ENCODE peak calls at places on chromosomes 4 and X, in six cellular contexts. D is HepG2, L is H1, B is K562, F is GM12878, I is HCT116. T is an unnamed sample.

GRCh38 chr4:177530561-177530960 is 88.3 kb upstream of the AGA start:
- DNase-seq in L (no peak), B (no peak), F (no peak), D (no peak), I (no peak), T (no peak)

GRCh38 chr4:178415925-178416324 is 973.7 kb upstream of the AGA start:
- DNase-seq in I (no peak), B (no peak), D (no peak), L (no peak), F (no peak), T (no peak)

GRCh38 chrX:74606342-74606741 is 8.1 kb downstream of the RLIM start:
- DNase-seq in D (no peak), B (no peak), L (no peak), I (no peak), F (no peak), T (no peak)

GRCh38 chr4:84855774-84856173 is 110.7 kb downstream of the WDFY3 start:
- DNase-seq in I (no peak), B (no peak), L (no peak), F (no peak), D (peak), T (no peak)

GRCh38 chrX:7068939-7069367 is 78.6 kb upstream of the STS start:
- DNase-seq in D (no peak), L (peak), B (no peak), F (no peak), I (no peak), T (no peak)

GRCh38 chr4:8281519-8282133 is 12.1 kb downstream of the HTRA3 start:
- DNase-seq in F (no peak), L (no peak), I (no peak), B (no peak), D (no peak), T (no peak)

GRCh38 chr4:1347410-1347864 is 429 bp downstream of the UVSSA start:
- DNase-seq in I (no peak), F (no peak), D (peak), L (peak), B (peak), T (peak)

GRCh38 chrX:39162322-39162721 is 361.1 kb downstream of the MID1IP1 start:
- DNase-seq in B (no peak), I (no peak), D (no peak), L (peak), F (no peak), T (no peak)

GRCh38 chrX:17007134-17007768 is 60.8 kb downstream of the REPS2 start:
- DNase-seq in F (no peak), L (no peak), D (peak), I (no peak), B (peak), T (no peak)

GRCh38 chr4:189032939-189033338 is 893.7 kb downstream of the TRIML1 start:
- DNase-seq in D (no peak), I (no peak), L (no peak), B (no peak), F (no peak), T (no peak)

GRCh38 chr4:115711575-115711974 is 598.2 kb upstream of the NDST4 start:
- DNase-seq in L (no peak), F (no peak), B (no peak), I (no peak), D (no peak), T (no peak)

GRCh38 chr4:5707366-5708133 is 809 bp downstream of the EVC2 start:
- DNase-seq in D (no peak), I (no peak), L (no peak), F (no peak), B (no peak), T (no peak)

GRCh38 chr4:129371901-129372300 is 275.9 kb downstream of the C4orf33 start:
- DNase-seq in I (no peak), F (no peak), D (no peak), L (no peak), B (no peak), T (no peak)

GRCh38 chr4:34615315-34615714 is 1629.0 kb downstream of the ARAP2 start:
- DNase-seq in D (no peak), F (no peak), B (no peak), I (no peak), L (no peak), T (no peak)

GRCh38 chrX:137566746-137567473 is 983 bp downstream of the ZIC3 start:
- DNase-seq in F (no peak), L (no peak), I (no peak), B (no peak), D (no peak), T (no peak)

GRCh38 chrX:41180194-41180902 is 95.1 kb downstream of the USP9X start:
- DNase-seq in L (no peak), F (peak), I (peak), B (peak), D (peak), T (peak)

GRCh38 chrX:64571011-64571410 is 175.8 kb upstream of the MTMR8 start:
- DNase-seq in L (peak), D (no peak), F (no peak), B (no peak), I (no peak), T (peak)

GRCh38 chr4:6232836-6233785 is 32.8 kb upstream of the JAKMIP1 start:
- DNase-seq in F (no peak), B (no peak), L (no peak), I (no peak), D (no peak), T (no peak)

GRCh38 chrX:12790878-12791252 is 347 bp upstream of the PRPS2 start:
- DNase-seq in F (no peak), I (no peak), D (no peak), L (no peak), B (no peak), T (no peak)
- H3K9ac ChIP-seq in F (peak), I (peak), D (no peak), L (no peak), B (peak), T (peak)

GRCh38 chrX:151711787-151712186 is 4.0 kb upstream of the FATE1 start:
- DNase-seq in D (no peak), B (no peak), I (no peak), F (no peak), L (no peak), T (no peak)
- TF ChIP-seq ZNF274 in D (no peak), B (no peak), I (no peak), F (no peak), L (no peak), T (no peak)

GRCh38 chrX:154918060-154918483 is 31.9 kb downstream of the F8A1 start:
- DNase-seq in L (peak), F (peak), D (peak), I (peak), B (peak), T (peak)
- H3K4me3 ChIP-seq in L (no peak), F (no peak), D (no peak), I (peak), B (peak), T (no peak)

GRCh38 chrX:19569121-19569805 is 54.0 kb upstream of the MAP3K15 start:
- DNase-seq in F (no peak), L (no peak), B (no peak), D (peak), I (no peak), T (no peak)

GRCh38 chrX:19568422-19568821 is 53.1 kb upstream of the MAP3K15 start:
- DNase-seq in D (peak), F (no peak), B (no peak), L (no peak), I (no peak), T (no peak)

GRCh38 chrX:19564606-19565005 is 49.3 kb upstream of the MAP3K15 start:
- DNase-seq in L (no peak), D (no peak), F (no peak), B (no peak), I (no peak), T (no peak)

GRCh38 chrX:19565605-19566004 is 50.3 kb upstream of the MAP3K15 start:
- DNase-seq in F (no peak), D (peak), B (no peak), L (no peak), I (no peak), T (no peak)

GRCh38 chrX:19566359-19567141 is 51.2 kb upstream of the MAP3K15 start:
- DNase-seq in D (peak), B (no peak), L (no peak), F (peak), I (no peak), T (peak)
- H3K9ac ChIP-seq in D (peak), B (no peak), L (no peak), F (no peak), I (no peak), T (no peak)

GRCh38 chrX:18887177-18887820 is 96.6 kb downstream of the PHKA2 start:
- DNase-seq in F (no peak), L (peak), I (no peak), B (no peak), D (no peak), T (no peak)
- TF ChIP-seq ZNF274 in F (no peak), L (no peak), I (no peak), B (no peak), D (no peak), T (no peak)

DNA sequence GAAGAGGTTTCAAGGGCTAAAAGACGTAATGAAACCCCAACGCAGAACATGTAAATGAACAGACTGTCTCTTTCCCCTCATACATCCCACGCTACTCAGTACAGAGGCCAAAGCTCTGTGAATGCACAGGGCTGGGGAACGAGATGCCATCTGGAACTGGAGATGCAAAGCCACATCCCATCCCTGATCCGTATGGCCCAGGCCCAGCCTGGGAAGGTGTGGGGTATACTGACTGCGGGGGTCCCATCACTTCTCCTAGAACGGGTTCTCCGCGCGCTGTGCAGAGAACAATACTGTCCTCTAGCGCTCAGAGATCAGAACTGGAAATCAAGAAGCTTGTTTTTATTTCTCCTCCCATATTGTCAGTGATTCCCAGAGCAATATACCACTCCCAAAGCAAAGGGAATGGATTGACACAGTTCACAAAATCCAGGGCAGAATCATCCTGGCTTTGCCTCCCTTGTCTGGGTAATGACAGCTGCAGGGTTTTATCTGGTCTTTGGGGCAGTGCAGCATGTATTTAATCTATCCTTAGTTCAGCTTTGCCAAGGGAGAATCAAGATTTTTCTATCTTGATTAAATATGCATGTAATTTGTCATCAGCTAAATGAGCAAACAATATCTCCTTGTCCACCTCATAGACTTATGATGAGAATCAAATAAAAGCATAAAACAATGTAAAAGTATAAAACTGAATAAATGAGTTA is 47.3 kb upstream of the TLR3 start:
- DNase-seq in L (peak), B (peak), D (peak), I (no peak), F (no peak), T (peak)
- H3K4me3 ChIP-seq in L (no peak), B (no peak), D (no peak), I (no peak), F (no peak), T (no peak)

GRCh38 chr4:10124167-10124930 is 7.8 kb upstream of the WDR1 start:
- DNase-seq in F (no peak), D (no peak), B (no peak), I (no peak), L (no peak), T (no peak)
- H3K9ac ChIP-seq in F (no peak), D (no peak), B (no peak), I (no peak), L (no peak), T (no peak)

T was measured in NT2/D1.